ENCODE peak calls at places on chromosomes 1 and 21, in seven cellular contexts. T, V, X, H, K, M and A are unnamed samples.

GRCh38 chr1:155871390-155871789 is 12.0 kb downstream of the SYT11 start:
- DNase-seq in T (no peak), H (no peak), K (peak; percentile 90), X (no peak), V (no peak), M (no peak), A (no peak)

GRCh38 chr1:44553127-44553758 is 121.0 kb downstream of the TMEM53 start:
- DNase-seq in T (no peak), M (no peak), X (no peak), H (peak; percentile 4), K (no peak), V (no peak), A (peak; percentile 14)

GRCh38 chr1:32947669-32948068 is 16.9 kb downstream of the RNF19B start:
- DNase-seq in K (no peak), H (no peak), X (no peak), V (no peak), M (no peak), T (no peak), A (no peak)

GRCh38 chr1:36224537-36225297 is 474 bp downstream of the THRAP3 start:
- DNase-seq in V (peak; percentile 73), M (peak; percentile 91), T (peak; percentile 71), H (peak; percentile 95), X (peak; percentile 78), K (peak; percentile 80), A (peak; percentile 88)

GRCh38 chr1:115062542-115063004 is 26.7 kb downstream of the TSPAN2 start:
- DNase-seq in X (no peak), M (peak; percentile 90), T (peak; percentile 91), K (no peak), V (no peak), H (peak; percentile 22), A (peak; percentile 80)

GRCh38 chr21:45294509-45295291 is 7.0 kb upstream of the POFUT2 start:
- DNase-seq in V (no peak), X (no peak), T (no peak), K (no peak), M (peak; percentile 99), H (peak; percentile 90), A (peak; percentile 87)

GRCh38 chr1:149844096-149844495 is 55.3 kb upstream of the BOLA1 start:
- DNase-seq in V (no peak), M (peak; percentile 63), T (no peak), X (no peak), H (peak; percentile 86), K (no peak), A (peak; percentile 71)

GRCh38 chr1:56578963-56579875 is at the start of gene PLPP3:
- DNase-seq in M (peak; percentile 92), X (peak; percentile 68), H (peak; percentile 95), K (peak; percentile 80), T (no peak), V (peak; percentile 27), A (peak; percentile 90)

GRCh38 chr21:17370263-17370662 is 142.6 kb upstream of the CXADR start:
- DNase-seq in X (no peak), K (no peak), V (no peak), T (no peak), M (no peak), H (no peak), A (peak; percentile 36)

GRCh38 chr1:64245495-64245894 is 42.1 kb downstream of the UBE2U start:
- DNase-seq in M (no peak), X (no peak), K (no peak), T (no peak), H (no peak), V (no peak), A (no peak)

GRCh38 chr1:14142397-14143095 is 442.6 kb downstream of the PRDM2 start:
- DNase-seq in V (no peak), H (no peak), K (no peak), T (no peak), M (no peak), X (peak; percentile 65), A (no peak)

GRCh38 chr1:82848043-82848442 is 1047.3 kb downstream of the ADGRL2 start:
- DNase-seq in X (no peak), T (no peak), H (no peak), V (no peak), M (no peak), K (no peak), A (no peak)

GRCh38 chr1:235943581-235944114 is 76.9 kb upstream of the LYST start:
- DNase-seq in H (peak; percentile 94), X (no peak), M (peak; percentile 94), T (no peak), K (no peak), V (no peak), A (peak; percentile 30)

GRCh38 chr1:180881806-180882509 is 30.7 kb upstream of the KIAA1614 start:
- DNase-seq in H (peak; percentile 79), M (peak; percentile 49), T (no peak), K (no peak), X (no peak), V (no peak), A (peak; percentile 60)

GRCh38 chr21:35520302-35520701 is 471.2 kb upstream of the RUNX1 start:
- DNase-seq in H (no peak), T (no peak), V (no peak), X (no peak), M (no peak), K (no peak), A (no peak)

GRCh38 chr21:44838951-44839350 is 21.1 kb upstream of the SUMO3 start:
- DNase-seq in H (no peak), K (no peak), T (no peak), V (no peak), M (no peak), X (no peak), A (no peak)

GRCh38 chr1:114206392-114206791 is 52.7 kb upstream of the SYT6 start:
- DNase-seq in T (no peak), M (no peak), H (no peak), V (no peak), X (no peak), K (no peak), A (no peak)

GRCh38 chr1:93635614-93636543 is 45.8 kb downstream of the BCAR3 start:
- DNase-seq in X (no peak), K (peak; percentile 75), T (no peak), M (no peak), V (no peak), H (no peak), A (no peak)

GRCh38 chr1:109718495-109718894 is 6.4 kb downstream of the GSTM5 start:
- DNase-seq in M (peak; percentile 35), T (no peak), V (no peak), H (peak; percentile 25), X (peak; percentile 19), K (no peak), A (peak; percentile 73)

GRCh38 chr21:28899744-28900143 is 92.9 kb downstream of the LTN1 start:
- DNase-seq in T (no peak), K (no peak), H (peak; percentile 87), X (no peak), V (no peak), M (peak; percentile 28), A (peak; percentile 2)

GRCh38 chr1:94821636-94822305 is 1.6 kb downstream of the SLC44A3 start:
- DNase-seq in M (no peak), X (no peak), T (no peak), K (no peak), H (no peak), V (no peak), A (peak; percentile 82)